ENCODE peak calls at places on chromosome 6, in nine cellular contexts. One of them, this sample, is unnamed.

GRCh38 chr6:56764081-56764566 is 121.4 kb upstream of the DST start:
- DNase-seq in type B pancreatic cell: no peak
- DNase-seq in endothelial cell: peak
- DNase-seq in astrocyte: no peak
- DNase-seq in dorsolateral prefrontal cortex: no peak
- DNase-seq in CD4-positive, alpha-beta T cell: no peak
- DNase-seq in heart left ventricle: no peak
- DNase-seq in cardiac fibroblast: peak
- DNase-seq in progenitor cell of endocrine pancreas: no peak
- DNase-seq in this sample: no peak

GRCh38 chr6:148251286-148251685 is 91.4 kb upstream of the SASH1 start:
- DNase-seq in type B pancreatic cell: no peak
- DNase-seq in endothelial cell: no peak
- DNase-seq in astrocyte: peak
- DNase-seq in dorsolateral prefrontal cortex: no peak
- DNase-seq in CD4-positive, alpha-beta T cell: no peak
- DNase-seq in heart left ventricle: no peak
- DNase-seq in cardiac fibroblast: peak
- DNase-seq in progenitor cell of endocrine pancreas: no peak
- DNase-seq in this sample: no peak

GRCh38 chr6:34059136-34059731 is 86.7 kb downstream of the GRM4 start:
- DNase-seq in type B pancreatic cell: no peak
- DNase-seq in endothelial cell: no peak
- DNase-seq in astrocyte: no peak
- DNase-seq in dorsolateral prefrontal cortex: no peak
- DNase-seq in CD4-positive, alpha-beta T cell: no peak
- DNase-seq in heart left ventricle: no peak
- DNase-seq in cardiac fibroblast: peak
- DNase-seq in progenitor cell of endocrine pancreas: no peak
- DNase-seq in this sample: no peak

GRCh38 chr6:30914854-30915590 is 984 bp downstream of the VARS2 start:
- DNase-seq in type B pancreatic cell: no peak
- DNase-seq in endothelial cell: no peak
- DNase-seq in astrocyte: no peak
- DNase-seq in dorsolateral prefrontal cortex: no peak
- DNase-seq in CD4-positive, alpha-beta T cell: no peak
- DNase-seq in heart left ventricle: no peak
- DNase-seq in cardiac fibroblast: no peak
- DNase-seq in progenitor cell of endocrine pancreas: no peak
- DNase-seq in this sample: no peak

GRCh38 chr6:84687487-84687886 is 76.9 kb downstream of the TBX18 start:
- DNase-seq in type B pancreatic cell: no peak
- DNase-seq in endothelial cell: no peak
- DNase-seq in astrocyte: peak
- DNase-seq in dorsolateral prefrontal cortex: no peak
- DNase-seq in CD4-positive, alpha-beta T cell: no peak
- DNase-seq in heart left ventricle: no peak
- DNase-seq in cardiac fibroblast: peak
- DNase-seq in progenitor cell of endocrine pancreas: no peak
- DNase-seq in this sample: no peak

GRCh38 chr6:43733471-43734293 is 36.3 kb upstream of the VEGFA start:
- DNase-seq in type B pancreatic cell: no peak
- DNase-seq in endothelial cell: no peak
- DNase-seq in astrocyte: no peak
- DNase-seq in dorsolateral prefrontal cortex: no peak
- DNase-seq in CD4-positive, alpha-beta T cell: peak
- DNase-seq in heart left ventricle: no peak
- DNase-seq in cardiac fibroblast: no peak
- DNase-seq in progenitor cell of endocrine pancreas: no peak
- DNase-seq in this sample: no peak

GRCh38 chr6:111686249-111686997 is 80.7 kb upstream of the TRAF3IP2 start:
- DNase-seq in type B pancreatic cell: no peak
- DNase-seq in endothelial cell: no peak
- DNase-seq in astrocyte: no peak
- DNase-seq in dorsolateral prefrontal cortex: no peak
- DNase-seq in CD4-positive, alpha-beta T cell: no peak
- DNase-seq in heart left ventricle: peak
- DNase-seq in cardiac fibroblast: no peak
- DNase-seq in progenitor cell of endocrine pancreas: no peak
- DNase-seq in this sample: no peak

GRCh38 chr6:19988555-19988954 is 151.4 kb downstream of the ID4 start:
- DNase-seq in type B pancreatic cell: no peak
- DNase-seq in endothelial cell: peak
- DNase-seq in astrocyte: peak
- DNase-seq in dorsolateral prefrontal cortex: no peak
- DNase-seq in CD4-positive, alpha-beta T cell: no peak
- DNase-seq in heart left ventricle: no peak
- DNase-seq in cardiac fibroblast: peak
- DNase-seq in progenitor cell of endocrine pancreas: no peak
- DNase-seq in this sample: no peak

GRCh38 chr6:56491606-56492328 is 150.9 kb downstream of the DST start:
- DNase-seq in type B pancreatic cell: no peak
- DNase-seq in endothelial cell: no peak
- DNase-seq in astrocyte: peak
- DNase-seq in dorsolateral prefrontal cortex: no peak
- DNase-seq in CD4-positive, alpha-beta T cell: no peak
- DNase-seq in heart left ventricle: peak
- DNase-seq in cardiac fibroblast: peak
- DNase-seq in progenitor cell of endocrine pancreas: no peak
- DNase-seq in this sample: no peak

GRCh38 chr6:42604150-42604549 is 40.3 kb downstream of the UBR2 start:
- DNase-seq in type B pancreatic cell: no peak
- DNase-seq in endothelial cell: no peak
- DNase-seq in astrocyte: no peak
- DNase-seq in dorsolateral prefrontal cortex: no peak
- DNase-seq in CD4-positive, alpha-beta T cell: no peak
- DNase-seq in heart left ventricle: no peak
- DNase-seq in cardiac fibroblast: no peak
- DNase-seq in progenitor cell of endocrine pancreas: no peak
- DNase-seq in this sample: no peak

GRCh38 chr6:144063744-144064401 is 31.5 kb downstream of the SF3B5 start:
- DNase-seq in type B pancreatic cell: peak
- DNase-seq in endothelial cell: peak
- DNase-seq in astrocyte: no peak
- DNase-seq in dorsolateral prefrontal cortex: peak
- DNase-seq in CD4-positive, alpha-beta T cell: peak
- DNase-seq in heart left ventricle: peak
- DNase-seq in cardiac fibroblast: peak
- DNase-seq in progenitor cell of endocrine pancreas: peak
- DNase-seq in this sample: no peak

GRCh38 chr6:67698534-67698933 is 936.5 kb upstream of the ADGRB3 start:
- DNase-seq in type B pancreatic cell: no peak
- DNase-seq in endothelial cell: no peak
- DNase-seq in astrocyte: peak
- DNase-seq in dorsolateral prefrontal cortex: no peak
- DNase-seq in CD4-positive, alpha-beta T cell: no peak
- DNase-seq in heart left ventricle: no peak
- DNase-seq in cardiac fibroblast: no peak
- DNase-seq in progenitor cell of endocrine pancreas: no peak
- DNase-seq in this sample: no peak

DNA sequence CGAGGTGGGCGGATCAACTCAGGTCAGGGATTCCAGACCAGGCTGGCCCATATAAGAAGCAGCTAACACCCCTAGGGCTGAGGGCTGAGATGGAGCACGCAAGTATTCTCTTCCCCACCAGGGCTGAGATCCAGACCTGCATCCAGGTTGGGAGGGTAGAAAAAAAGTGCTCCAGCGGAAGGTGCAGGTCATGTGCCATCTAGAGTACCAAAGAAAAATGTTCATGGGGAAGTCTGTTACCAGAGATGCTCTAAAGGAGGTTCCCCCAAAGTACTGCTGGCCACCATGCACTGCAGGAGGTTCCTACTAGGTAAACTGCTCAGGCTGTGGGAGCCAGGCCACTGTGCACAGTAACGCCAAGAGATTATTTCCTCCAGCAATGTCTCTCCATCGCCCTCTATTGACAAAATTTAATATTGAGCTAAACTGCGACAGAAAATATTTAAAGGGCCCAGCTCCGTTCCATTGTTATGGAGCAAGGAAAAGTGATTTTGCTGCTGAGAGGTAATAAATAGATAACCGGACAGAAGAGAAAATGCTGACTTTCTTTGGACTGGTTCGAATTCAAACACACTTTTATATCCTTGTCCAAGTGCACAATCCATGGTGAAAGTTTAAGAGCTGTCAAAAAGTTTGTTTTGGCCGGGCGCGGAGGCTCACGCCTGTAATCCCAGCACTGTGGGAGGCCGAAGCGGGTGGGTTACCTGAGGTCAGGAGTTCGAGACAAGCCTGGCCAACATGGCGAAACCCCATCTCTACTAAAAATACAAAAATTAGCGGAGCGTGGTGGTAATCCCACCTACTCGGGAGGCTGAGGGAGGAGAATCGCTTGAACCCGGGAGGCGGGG is 159.9 kb downstream of the OR2B2 start:
- DNase-seq in type B pancreatic cell: no peak
- DNase-seq in endothelial cell: peak
- DNase-seq in astrocyte: peak
- DNase-seq in dorsolateral prefrontal cortex: peak
- DNase-seq in CD4-positive, alpha-beta T cell: peak
- DNase-seq in heart left ventricle: peak
- DNase-seq in cardiac fibroblast: peak
- DNase-seq in progenitor cell of endocrine pancreas: peak
- DNase-seq in this sample: no peak
- TF ChIP-seq CTCF in type B pancreatic cell: peak
- TF ChIP-seq CTCF in endothelial cell: peak
- TF ChIP-seq CTCF in astrocyte: peak
- TF ChIP-seq CTCF in dorsolateral prefrontal cortex: peak
- TF ChIP-seq CTCF in CD4-positive, alpha-beta T cell: peak
- TF ChIP-seq CTCF in heart left ventricle: peak
- TF ChIP-seq CTCF in cardiac fibroblast: peak
- TF ChIP-seq CTCF in progenitor cell of endocrine pancreas: peak
- TF ChIP-seq CTCF in this sample: peak

DNA sequence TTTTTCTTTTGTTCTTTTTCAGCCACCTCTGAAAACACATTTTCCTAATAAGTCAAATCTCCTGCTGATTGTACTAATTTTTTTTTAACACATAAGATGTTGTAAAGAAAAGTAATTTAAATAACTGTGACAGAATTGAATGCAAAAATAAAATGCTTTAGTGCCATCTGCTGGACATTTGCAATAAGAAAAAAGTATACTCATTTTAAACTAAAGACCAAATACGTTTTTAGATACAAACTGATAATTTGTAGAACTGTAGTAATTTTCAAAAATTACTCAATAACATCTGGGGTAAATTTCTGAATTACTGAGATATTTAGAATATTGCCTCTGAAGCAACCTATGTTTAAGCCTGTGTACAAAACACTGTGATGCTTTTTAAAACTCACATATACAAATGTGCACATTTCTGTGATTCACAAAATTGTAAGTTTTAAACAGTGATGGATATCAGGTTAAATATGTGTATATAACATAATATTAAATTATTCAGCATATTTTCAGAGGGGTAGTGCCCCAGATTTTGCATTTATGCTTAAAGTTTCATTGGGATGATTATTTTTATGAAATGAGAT is 198.7 kb downstream of the RIMS1 start:
- DNase-seq in type B pancreatic cell: no peak
- DNase-seq in endothelial cell: no peak
- DNase-seq in astrocyte: peak
- DNase-seq in dorsolateral prefrontal cortex: no peak
- DNase-seq in CD4-positive, alpha-beta T cell: no peak
- DNase-seq in heart left ventricle: no peak
- DNase-seq in cardiac fibroblast: peak
- DNase-seq in progenitor cell of endocrine pancreas: no peak
- DNase-seq in this sample: no peak
- TF ChIP-seq CTCF in type B pancreatic cell: peak
- TF ChIP-seq CTCF in endothelial cell: peak
- TF ChIP-seq CTCF in astrocyte: peak
- TF ChIP-seq CTCF in dorsolateral prefrontal cortex: peak
- TF ChIP-seq CTCF in CD4-positive, alpha-beta T cell: no peak
- TF ChIP-seq CTCF in heart left ventricle: peak
- TF ChIP-seq CTCF in cardiac fibroblast: peak
- TF ChIP-seq CTCF in progenitor cell of endocrine pancreas: peak
- TF ChIP-seq CTCF in this sample: peak

GRCh38 chr6:117498159-117498558 is 15.7 kb downstream of the DCBLD1 start:
- DNase-seq in type B pancreatic cell: no peak
- DNase-seq in endothelial cell: no peak
- DNase-seq in astrocyte: peak
- DNase-seq in dorsolateral prefrontal cortex: no peak
- DNase-seq in CD4-positive, alpha-beta T cell: no peak
- DNase-seq in heart left ventricle: no peak
- DNase-seq in cardiac fibroblast: peak
- DNase-seq in progenitor cell of endocrine pancreas: no peak
- DNase-seq in this sample: no peak

GRCh38 chr6:117495873-117496272 is 13.4 kb downstream of the DCBLD1 start:
- DNase-seq in type B pancreatic cell: no peak
- DNase-seq in endothelial cell: no peak
- DNase-seq in astrocyte: peak
- DNase-seq in dorsolateral prefrontal cortex: no peak
- DNase-seq in CD4-positive, alpha-beta T cell: no peak
- DNase-seq in heart left ventricle: no peak
- DNase-seq in cardiac fibroblast: no peak
- DNase-seq in progenitor cell of endocrine pancreas: no peak
- DNase-seq in this sample: no peak

GRCh38 chr6:117496383-117496990 is 14.0 kb downstream of the DCBLD1 start:
- DNase-seq in type B pancreatic cell: no peak
- DNase-seq in endothelial cell: no peak
- DNase-seq in astrocyte: peak
- DNase-seq in dorsolateral prefrontal cortex: no peak
- DNase-seq in CD4-positive, alpha-beta T cell: no peak
- DNase-seq in heart left ventricle: no peak
- DNase-seq in cardiac fibroblast: peak
- DNase-seq in progenitor cell of endocrine pancreas: no peak
- DNase-seq in this sample: no peak

GRCh38 chr6:117495425-117495824 is 13.0 kb downstream of the DCBLD1 start:
- DNase-seq in type B pancreatic cell: no peak
- DNase-seq in endothelial cell: no peak
- DNase-seq in astrocyte: no peak
- DNase-seq in dorsolateral prefrontal cortex: no peak
- DNase-seq in CD4-positive, alpha-beta T cell: no peak
- DNase-seq in heart left ventricle: no peak
- DNase-seq in cardiac fibroblast: no peak
- DNase-seq in progenitor cell of endocrine pancreas: no peak
- DNase-seq in this sample: no peak

GRCh38 chr6:117497237-117497636 is 14.8 kb downstream of the DCBLD1 start:
- DNase-seq in type B pancreatic cell: no peak
- DNase-seq in endothelial cell: no peak
- DNase-seq in astrocyte: no peak
- DNase-seq in dorsolateral prefrontal cortex: no peak
- DNase-seq in CD4-positive, alpha-beta T cell: no peak
- DNase-seq in heart left ventricle: no peak
- DNase-seq in cardiac fibroblast: no peak
- DNase-seq in progenitor cell of endocrine pancreas: no peak
- DNase-seq in this sample: no peak
- TF ChIP-seq CTCF in type B pancreatic cell: no peak
- TF ChIP-seq CTCF in endothelial cell: no peak
- TF ChIP-seq CTCF in astrocyte: no peak
- TF ChIP-seq CTCF in dorsolateral prefrontal cortex: no peak
- TF ChIP-seq CTCF in CD4-positive, alpha-beta T cell: no peak
- TF ChIP-seq CTCF in heart left ventricle: no peak
- TF ChIP-seq CTCF in cardiac fibroblast: no peak
- TF ChIP-seq CTCF in progenitor cell of endocrine pancreas: no peak
- TF ChIP-seq CTCF in this sample: no peak

DNA sequence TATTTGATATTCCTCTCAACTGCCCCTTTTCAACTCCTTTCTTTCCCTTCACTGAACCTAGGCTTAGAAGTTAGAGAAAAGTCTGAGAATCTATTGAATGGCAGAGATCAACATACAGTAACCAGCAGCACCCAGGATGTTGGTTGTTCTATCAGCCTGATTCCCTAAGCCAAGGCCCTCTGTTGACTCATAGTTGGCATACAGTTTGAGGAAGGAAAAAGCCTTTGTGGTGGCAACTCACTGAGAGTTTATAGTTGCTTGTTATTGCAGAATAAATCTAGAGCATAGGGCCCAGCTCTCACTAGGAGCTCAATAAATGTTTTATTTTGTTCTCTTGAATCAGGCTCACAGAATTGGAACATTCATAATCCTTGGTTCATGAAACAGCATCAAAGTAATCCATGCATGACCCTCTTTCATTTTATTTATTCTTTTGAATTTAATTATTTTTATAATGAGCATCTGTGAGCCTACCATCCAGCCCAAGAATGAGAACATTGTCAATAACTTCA is 119.1 kb upstream of the ADGRF1 start:
- DNase-seq in type B pancreatic cell: no peak
- DNase-seq in endothelial cell: no peak
- DNase-seq in astrocyte: no peak
- DNase-seq in dorsolateral prefrontal cortex: no peak
- DNase-seq in CD4-positive, alpha-beta T cell: no peak
- DNase-seq in heart left ventricle: no peak
- DNase-seq in cardiac fibroblast: peak
- DNase-seq in progenitor cell of endocrine pancreas: no peak
- DNase-seq in this sample: no peak
- TF ChIP-seq CTCF in type B pancreatic cell: no peak
- TF ChIP-seq CTCF in endothelial cell: no peak
- TF ChIP-seq CTCF in astrocyte: no peak
- TF ChIP-seq CTCF in dorsolateral prefrontal cortex: no peak
- TF ChIP-seq CTCF in CD4-positive, alpha-beta T cell: no peak
- TF ChIP-seq CTCF in heart left ventricle: no peak
- TF ChIP-seq CTCF in cardiac fibroblast: no peak
- TF ChIP-seq CTCF in progenitor cell of endocrine pancreas: no peak
- TF ChIP-seq CTCF in this sample: no peak